ENCODE peak calls at places on chromosomes 13 and 19, in nine cellular contexts. O is right lobe of liver, H is thoracic aorta, T is heart left ventricle, Y is adrenal gland, Q is tibial artery, G is colonic mucosa, M is PC-9, J is osteoblast. V is an unnamed sample.
A peak's percentile ranks its signal among the peaks of the same experiment; 100 is the strongest.

GRCh38 chr13:75906315-75906714 is 270.2 kb downstream of the LMO7 start:
- DNase-seq in O (no peak), H (no peak), T (no peak), Y (no peak), Q (no peak), G (no peak), M (no peak), J (no peak), V (no peak)

GRCh38 chr19:3655402-3656072 is 28.9 kb upstream of the CACTIN start:
- DNase-seq in O (no peak), H (no peak), T (no peak), Y (no peak), Q (no peak), G (peak; percentile 42), M (no peak), J (peak; percentile 100), V (peak; percentile 33)

GRCh38 chr19:39916851-39917396 is 17.5 kb downstream of the FCGBP start:
- DNase-seq in O (no peak), H (no peak), T (no peak), Y (no peak), Q (no peak), G (peak; percentile 20), M (no peak), J (peak; percentile 84), V (no peak)

GRCh38 chr19:37334179-37335071 is 36.5 kb upstream of the ZNF527 start:
- DNase-seq in O (peak; percentile 94), H (peak; percentile 82), T (peak; percentile 93), Y (peak; percentile 93), Q (peak; percentile 92), G (peak; percentile 92), M (peak; percentile 68), J (peak; percentile 96), V (peak; percentile 94)

GRCh38 chr13:98443329-98443728 is 133.6 kb downstream of the STK24 start:
- DNase-seq in O (no peak), H (no peak), T (no peak), Y (no peak), Q (no peak), G (no peak), M (peak; percentile 43), J (peak; percentile 98), V (no peak)

GRCh38 chr13:45179428-45179827 is 21.4 kb downstream of the KCTD4 start:
- DNase-seq in O (no peak), H (no peak), T (no peak), Y (no peak), Q (no peak), G (peak; percentile 40), M (no peak), J (no peak), V (no peak)

GRCh38 chr13:43835701-43836100 is 43.8 kb downstream of the CCDC122 start:
- DNase-seq in O (no peak), H (no peak), T (no peak), Y (no peak), Q (no peak), G (no peak), M (no peak), J (no peak), V (no peak)

GRCh38 chr19:46221981-46222610 is 7.4 kb upstream of the IGFL1 start:
- DNase-seq in O (no peak), H (peak; percentile 30), T (no peak), Y (peak; percentile 96), Q (peak; percentile 30), G (no peak), M (peak; percentile 99), J (peak; percentile 96), V (peak; percentile 65)

GRCh38 chr19:13758795-13759194 is 5.5 kb upstream of the MRI1 start:
- DNase-seq in O (no peak), H (no peak), T (no peak), Y (no peak), Q (no peak), G (no peak), M (peak; percentile 10), J (peak; percentile 39), V (no peak)

GRCh38 chr19:13761423-13761822 is 2.9 kb upstream of the MRI1 start:
- DNase-seq in O (no peak), H (no peak), T (no peak), Y (no peak), Q (no peak), G (no peak), M (no peak), J (peak; percentile 45), V (no peak)

GRCh38 chr19:13756210-13756609 is 8.1 kb upstream of the MRI1 start:
- DNase-seq in O (no peak), H (no peak), T (no peak), Y (no peak), Q (no peak), G (no peak), M (peak; percentile 0), J (no peak), V (no peak)

GRCh38 chr19:13762635-13763235 is 1.6 kb upstream of the MRI1 start:
- DNase-seq in O (no peak), H (no peak), T (no peak), Y (no peak), Q (no peak), G (no peak), M (no peak), J (peak; percentile 73), V (no peak)

DNA sequence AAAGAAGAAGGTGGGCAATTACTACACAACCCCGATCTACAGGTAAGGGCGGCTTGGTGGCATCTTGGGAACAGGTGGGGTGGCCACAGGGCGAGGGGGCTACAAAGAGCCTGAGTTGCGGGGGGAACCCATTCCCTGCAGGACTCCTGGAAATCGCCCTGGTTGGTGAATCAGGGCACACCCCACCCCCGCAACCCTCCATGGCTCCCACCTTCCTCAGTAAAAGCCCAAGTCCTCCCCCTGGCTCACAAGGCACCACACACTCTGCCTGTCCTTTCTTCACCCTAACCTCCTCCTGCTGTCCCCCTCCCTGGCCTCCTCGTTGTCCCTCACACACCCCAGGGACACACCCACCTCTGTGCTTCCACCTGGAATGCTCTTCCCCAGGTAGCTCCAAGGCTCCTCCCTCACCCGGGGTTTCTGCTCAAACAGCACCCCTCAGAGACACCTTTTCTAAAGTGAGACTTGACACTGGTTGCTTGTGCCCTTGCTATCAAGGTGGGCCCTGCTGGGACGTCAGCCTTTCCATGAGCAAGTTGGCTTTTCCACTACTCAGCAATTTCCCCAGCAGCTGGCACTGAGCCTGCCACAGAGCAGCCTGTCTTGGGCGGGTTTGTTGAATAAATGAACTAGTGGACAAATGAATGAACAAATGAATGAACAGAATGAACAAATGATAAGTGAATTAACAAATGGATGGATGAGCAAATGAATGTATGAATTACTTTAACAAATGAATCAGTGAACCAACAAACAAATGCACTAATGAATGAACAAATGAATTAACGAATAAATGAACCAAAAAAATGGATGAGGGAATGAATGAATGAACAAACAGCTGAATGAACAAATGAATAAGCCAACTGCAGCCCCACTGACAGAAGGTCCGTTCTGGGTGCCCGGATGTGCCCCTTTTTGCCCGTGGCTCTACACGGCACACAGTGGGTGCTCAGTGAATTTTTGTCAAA is 6.2 kb upstream of the MRI1 start:
- DNase-seq in O (no peak), H (no peak), T (no peak), Y (no peak), Q (no peak), G (no peak), M (no peak), J (no peak), V (no peak)
- H3K36me3 ChIP-seq in O (peaks cover 16% of the 10 kb centered on the region), H (peaks cover 88% of the 10 kb centered on the region), T (peaks cover 98% of the 10 kb centered on the region), Y (no peaks in the 10 kb centered on the region), Q (peaks cover 100% of the 10 kb centered on the region), G (peaks cover 23% of the 10 kb centered on the region), M (peaks cover 18% of the 10 kb centered on the region), J (peaks cover 79% of the 10 kb centered on the region), V (peaks cover 79% of the 10 kb centered on the region)

DNA sequence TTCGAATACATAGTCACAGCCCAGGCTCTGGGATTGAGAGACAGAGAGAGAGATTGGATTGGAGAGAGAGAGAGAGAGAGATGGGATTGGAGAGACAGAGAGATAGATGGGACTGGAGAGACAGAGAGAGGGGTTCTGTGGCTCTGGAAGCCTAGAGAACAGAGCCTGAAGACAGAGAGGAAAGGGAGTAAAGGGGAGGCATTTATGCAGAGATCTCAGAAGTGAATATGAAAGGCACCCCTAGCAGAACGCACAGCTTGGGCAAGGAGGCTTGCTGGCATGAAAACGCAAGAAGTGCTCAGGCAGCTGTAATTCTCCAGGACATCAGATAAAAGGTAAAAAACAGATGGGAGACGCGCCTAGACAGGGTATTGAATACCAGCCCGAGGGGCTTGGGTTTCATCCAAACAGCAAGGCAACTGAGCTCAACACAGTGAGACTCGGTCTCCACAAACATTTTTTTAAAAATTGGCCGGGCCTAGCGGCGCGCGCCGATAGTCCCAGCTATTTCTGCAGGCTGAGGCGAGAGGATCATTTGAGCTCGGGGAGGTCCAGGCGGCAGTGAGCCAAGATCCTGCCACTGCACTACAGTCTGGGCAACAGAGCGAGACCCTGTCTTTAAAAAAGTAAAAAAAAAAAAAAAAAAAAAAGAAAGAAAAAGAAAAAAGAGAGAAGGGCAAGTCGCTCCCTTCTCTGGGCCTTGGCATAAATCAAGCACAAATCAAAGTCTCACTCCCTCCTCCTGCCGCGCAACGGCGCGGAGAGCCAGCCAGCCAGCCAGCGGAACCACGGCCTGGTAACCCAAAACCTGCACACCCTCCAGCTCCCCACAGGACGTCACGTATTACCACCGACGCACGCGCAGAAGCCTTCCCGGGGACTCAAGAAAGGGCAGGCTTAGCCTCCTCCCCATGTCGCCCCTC is 769 bp upstream of the PPP2R1A start:
- DNase-seq in O (no peak), H (peak; percentile 19), T (peak; percentile 99), Y (peak; percentile 88), Q (peak; percentile 24), G (peak; percentile 59), M (no peak), J (peak; percentile 98), V (no peak)
- TF ChIP-seq CTCF in O (no peak), H (peak; percentile 15), T (no peak), Y (no peak), Q (peak; percentile 36), G (no peak), M (no peak), J (no peak), V (no peak)

DNA sequence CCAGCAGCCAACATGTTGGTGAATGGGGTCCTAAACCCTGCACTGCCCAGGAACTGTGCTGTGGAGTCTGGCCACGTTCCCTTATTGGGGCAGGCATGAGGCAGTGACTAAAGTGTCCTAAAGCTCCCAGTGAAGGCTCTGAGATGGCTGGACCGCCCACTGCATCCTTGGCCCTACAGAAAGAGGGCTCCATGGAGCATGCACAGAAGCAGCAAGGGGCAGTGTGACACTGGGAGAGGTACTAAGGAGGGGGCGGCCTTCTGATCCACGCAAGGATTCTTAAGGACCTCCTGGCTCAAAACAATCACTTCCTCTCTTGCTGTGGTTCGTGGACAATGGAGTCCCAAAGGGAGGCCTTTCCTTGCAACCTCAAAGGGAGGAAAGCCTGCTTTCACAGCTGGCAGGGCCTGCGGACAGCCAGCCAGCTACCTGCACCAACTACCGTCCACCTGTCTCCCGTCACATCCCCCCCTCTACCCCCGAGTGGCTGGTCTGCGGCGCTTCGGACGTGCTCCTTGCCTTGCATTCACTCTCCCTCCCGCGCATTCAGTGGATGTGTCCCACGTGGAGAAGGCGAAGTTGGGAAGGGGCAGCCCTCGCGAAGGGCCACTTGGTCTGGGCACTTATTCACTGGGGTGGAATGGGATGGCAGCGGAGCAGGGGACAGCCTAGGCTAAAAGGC is 63.9 kb upstream of the STARD13 start:
- DNase-seq in O (no peak), H (no peak), T (no peak), Y (peak; percentile 33), Q (peak; percentile 35), G (peak; percentile 63), M (no peak), J (peak; percentile 64), V (no peak)
- H3K27ac ChIP-seq in O (no peak overlapping the region), H (peak overlapping the region; percentile 75), T (peak overlapping the region; percentile 73), Y (peak overlapping the region; percentile 93), Q (peak overlapping the region; percentile 91), G (peak overlapping the region; percentile 74), M (no peak overlapping the region), J (peak overlapping the region; percentile 73), V (peak overlapping the region; percentile 93)

GRCh38 chr19:49658139-49658517 is 7.5 kb downstream of the IRF3 start:
- DNase-seq in O (no peak), H (no peak), T (no peak), Y (no peak), Q (no peak), G (no peak), M (no peak), J (no peak), V (no peak)

GRCh38 chr19:49656456-49657109 is 9.1 kb downstream of the IRF3 start:
- DNase-seq in O (no peak), H (no peak), T (no peak), Y (no peak), Q (no peak), G (no peak), M (no peak), J (no peak), V (no peak)

GRCh38 chr19:49660338-49660961 is 5.2 kb downstream of the IRF3 start:
- DNase-seq in O (no peak), H (no peak), T (no peak), Y (no peak), Q (no peak), G (no peak), M (peak; percentile 54), J (no peak), V (no peak)

GRCh38 chr19:49657493-49658138 is 8.0 kb downstream of the IRF3 start:
- DNase-seq in O (no peak), H (no peak), T (no peak), Y (no peak), Q (no peak), G (no peak), M (no peak), J (no peak), V (no peak)

DNA sequence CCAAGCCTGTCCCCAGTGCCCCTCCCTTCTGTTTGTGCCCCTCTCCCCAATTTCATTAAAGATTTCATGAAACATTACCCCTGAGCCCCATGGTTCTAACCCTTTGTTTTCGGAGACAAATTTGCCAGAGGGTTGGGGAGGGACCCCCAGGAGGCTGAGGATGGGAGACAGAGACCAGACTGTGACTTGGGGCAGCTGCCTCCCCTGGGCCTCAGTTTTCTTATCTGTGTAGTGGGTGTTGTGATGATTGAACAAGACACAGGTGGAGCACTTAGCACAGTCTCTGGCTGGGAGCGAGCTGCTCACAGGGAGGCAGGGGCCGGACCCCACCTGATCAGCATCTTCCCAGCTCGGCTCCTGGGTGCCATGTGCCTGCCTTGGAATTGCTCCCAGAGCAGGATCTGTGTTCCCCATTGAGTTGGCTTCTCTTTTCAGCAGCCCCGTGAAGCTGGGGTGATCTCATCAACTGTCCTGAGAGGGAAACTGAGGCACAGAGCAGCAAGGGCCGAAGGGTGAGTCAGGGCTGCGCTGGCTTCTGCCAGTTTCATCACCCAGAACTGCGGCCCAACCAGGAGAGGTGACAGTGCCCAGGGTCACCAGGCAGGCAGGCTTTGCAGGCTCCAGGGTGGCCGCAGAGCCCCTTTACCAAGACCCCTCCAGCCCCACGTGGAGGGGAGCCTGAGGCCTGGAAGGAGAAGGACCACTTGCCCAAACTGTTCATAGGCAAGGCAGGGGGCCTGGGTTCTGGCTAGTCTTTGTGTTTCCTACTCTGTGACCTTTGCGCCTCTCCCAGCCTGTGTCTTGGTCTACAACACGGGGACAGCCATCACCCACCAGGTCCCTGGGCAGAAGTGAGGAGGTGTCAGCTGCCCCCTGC is 6.9 kb downstream of the IRF3 start:
- DNase-seq in O (no peak), H (no peak), T (no peak), Y (no peak), Q (no peak), G (no peak), M (no peak), J (no peak), V (no peak)
- H3K36me3 ChIP-seq in O (no peaks in the 10 kb centered on the region), H (peaks cover 71% of the 10 kb centered on the region), T (peaks cover 91% of the 10 kb centered on the region), Y (no peaks in the 10 kb centered on the region), Q (peaks cover 94% of the 10 kb centered on the region), G (peaks cover 24% of the 10 kb centered on the region), M (peaks cover 27% of the 10 kb centered on the region), J (peaks cover 74% of the 10 kb centered on the region), V (peaks cover 89% of the 10 kb centered on the region)